ENCODE peak calls at places on chromosomes 11 and 22, in six cellular contexts. I is psoas muscle, N is heart left ventricle, M is upper lobe of left lung, V is heart right ventricle, H is fibroblast of the aortic adventitia. C is an unnamed sample.
A peak's percentile ranks its signal among the peaks of the same experiment; 100 is the strongest.

GRCh38 chr11:70080763-70081162 is 2.6 kb downstream of the ANO1 start:
- DNase-seq in I (no peak), M (no peak), V (no peak), N (no peak), H (no peak), C (no peak)

GRCh38 chr11:65225284-65226102 is 36.3 kb upstream of the POLA2 start:
- DNase-seq in I (peak; percentile 58), N (peak; percentile 67), V (peak; percentile 59), H (peak; percentile 68), M (peak; percentile 87), C (no peak)

GRCh38 chr11:61011950-61012830 is 40.7 kb downstream of the CD6 start:
- DNase-seq in N (no peak), M (peak; percentile 50), V (no peak), H (no peak), I (no peak), C (no peak)

GRCh38 chr11:58125469-58125868 is at the start of gene OR9I1:
- DNase-seq in I (no peak), M (no peak), H (no peak), V (no peak), N (no peak), C (no peak)

GRCh38 chr11:17766590-17766989 is 32.0 kb downstream of the KCNC1 start:
- DNase-seq in N (no peak), V (no peak), I (no peak), M (no peak), H (no peak), C (no peak)

GRCh38 chr11:2071748-2072385 is 67.3 kb downstream of the IGF2 start:
- DNase-seq in N (no peak), M (no peak), H (no peak), I (no peak), V (no peak), C (no peak)

GRCh38 chr11:96389604-96390402 is at the start of the genes CCDC82 and JRKL:
- DNase-seq in M (peak; percentile 100), N (peak; percentile 96), V (peak; percentile 97), I (peak; percentile 96), H (peak; percentile 88), C (peak; percentile 88)

GRCh38 chr11:23903044-23903704 is 593.7 kb upstream of the LUZP2 start:
- DNase-seq in M (no peak), I (no peak), N (no peak), H (peak; percentile 85), V (no peak), C (no peak)

GRCh38 chr11:125091247-125091876 is 20.1 kb downstream of the TMEM218 start:
- DNase-seq in H (peak; percentile 86), I (no peak), V (peak; percentile 42), M (no peak), N (no peak), C (no peak)

GRCh38 chr11:115276799-115277198 is 227.4 kb downstream of the CADM1 start:
- DNase-seq in V (no peak), H (no peak), I (no peak), M (no peak), N (no peak), C (no peak)

GRCh38 chr11:68457898-68458249 is 2.7 kb upstream of the PPP6R3 start:
- DNase-seq in H (no peak), N (no peak), I (no peak), V (no peak), M (no peak), C (no peak)

GRCh38 chr11:68450711-68451110 is 9.8 kb upstream of the PPP6R3 start:
- DNase-seq in N (no peak), V (no peak), I (no peak), M (no peak), H (no peak), C (no peak)

GRCh38 chr11:68457214-68457897 is 3.2 kb upstream of the PPP6R3 start:
- DNase-seq in V (no peak), M (no peak), N (no peak), H (no peak), I (no peak), C (no peak)

GRCh38 chr11:68455485-68455884 is 5.1 kb upstream of the PPP6R3 start:
- DNase-seq in H (no peak), I (no peak), V (no peak), N (no peak), M (no peak), C (no peak)

GRCh38 chr11:68454767-68455166 is 5.8 kb upstream of the PPP6R3 start:
- DNase-seq in I (no peak), H (no peak), V (no peak), M (no peak), N (no peak), C (no peak)
- TF ChIP-seq CTCF in I (no peak), H (no peak), V (no peak), M (no peak), N (no peak), C (no peak)

GRCh38 chr22:35434061-35434750 is 34.3 kb downstream of the MCM5 start:
- DNase-seq in I (no peak), H (no peak), N (no peak), M (no peak), V (no peak), C (no peak)

GRCh38 chr22:35435201-35435712 is 35.3 kb downstream of the MCM5 start:
- DNase-seq in H (no peak), I (no peak), N (no peak), M (no peak), V (no peak), C (no peak)

GRCh38 chr22:35432226-35432905 is 32.4 kb downstream of the MCM5 start:
- DNase-seq in V (no peak), H (no peak), M (no peak), N (no peak), I (no peak), C (no peak)

GRCh38 chr22:35430897-35431322 is 31.0 kb downstream of the MCM5 start:
- DNase-seq in V (peak; percentile 91), I (peak; percentile 88), H (peak; percentile 96), N (peak; percentile 87), M (peak; percentile 91), C (peak; percentile 88)

DNA sequence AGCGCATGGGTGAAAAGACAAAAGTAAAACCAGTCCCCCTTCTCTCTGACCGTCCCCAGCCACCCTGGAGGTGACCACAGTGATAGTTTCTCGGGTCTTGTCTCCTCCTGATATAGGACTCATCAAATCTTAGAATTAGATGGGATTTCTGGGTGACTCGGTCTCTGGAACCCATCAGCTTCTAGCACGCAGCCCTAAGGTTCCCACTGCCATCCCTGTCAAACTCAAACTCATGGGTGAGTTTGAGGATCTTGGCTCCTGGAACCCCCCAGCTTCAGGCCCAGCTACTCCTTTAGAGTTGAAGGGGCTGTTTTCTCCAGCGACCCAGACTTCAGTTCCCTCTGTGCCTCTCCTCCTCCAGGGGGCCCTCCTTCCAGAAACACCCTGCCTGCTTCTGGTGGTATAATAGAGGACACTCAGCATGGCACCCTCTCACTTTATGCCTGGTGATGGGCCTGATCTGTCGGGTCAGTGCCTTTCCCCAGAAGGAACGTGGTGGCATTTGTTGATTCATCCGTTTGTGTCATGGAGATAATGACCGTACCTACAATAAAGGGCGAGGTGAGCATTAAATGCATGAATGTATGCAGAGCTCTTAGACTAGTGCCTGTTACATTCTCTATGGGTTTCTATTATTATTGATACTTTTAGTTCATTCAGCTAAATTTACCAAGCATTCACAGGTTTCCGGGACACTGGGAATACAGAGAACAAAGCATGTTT is 31.7 kb downstream of the MCM5 start:
- DNase-seq in M (no peak), I (no peak), H (no peak), N (no peak), V (no peak), C (no peak)
- TF ChIP-seq CTCF in M (no peak), I (no peak), H (no peak), N (no peak), V (no peak), C (no peak)

GRCh38 chr22:19722175-19722914 is 994 bp upstream of the GP1BB start:
- DNase-seq in I (no peak), V (no peak), H (no peak), M (peak; percentile 84), N (no peak), C (no peak)

GRCh38 chr22:19723165-19723989 is at the start of gene GP1BB:
- DNase-seq in I (no peak), H (no peak), V (peak; percentile 64), M (peak; percentile 90), N (peak; percentile 74), C (no peak)

GRCh38 chr22:19724927-19725661 is 1.8 kb downstream of the GP1BB start:
- DNase-seq in H (no peak), I (no peak), V (no peak), M (peak; percentile 56), N (no peak), C (no peak)

GRCh38 chr22:19722915-19723164 is 499 bp upstream of the GP1BB start:
- DNase-seq in M (peak; percentile 61), I (no peak), N (no peak), H (no peak), V (no peak), C (no peak)

DNA sequence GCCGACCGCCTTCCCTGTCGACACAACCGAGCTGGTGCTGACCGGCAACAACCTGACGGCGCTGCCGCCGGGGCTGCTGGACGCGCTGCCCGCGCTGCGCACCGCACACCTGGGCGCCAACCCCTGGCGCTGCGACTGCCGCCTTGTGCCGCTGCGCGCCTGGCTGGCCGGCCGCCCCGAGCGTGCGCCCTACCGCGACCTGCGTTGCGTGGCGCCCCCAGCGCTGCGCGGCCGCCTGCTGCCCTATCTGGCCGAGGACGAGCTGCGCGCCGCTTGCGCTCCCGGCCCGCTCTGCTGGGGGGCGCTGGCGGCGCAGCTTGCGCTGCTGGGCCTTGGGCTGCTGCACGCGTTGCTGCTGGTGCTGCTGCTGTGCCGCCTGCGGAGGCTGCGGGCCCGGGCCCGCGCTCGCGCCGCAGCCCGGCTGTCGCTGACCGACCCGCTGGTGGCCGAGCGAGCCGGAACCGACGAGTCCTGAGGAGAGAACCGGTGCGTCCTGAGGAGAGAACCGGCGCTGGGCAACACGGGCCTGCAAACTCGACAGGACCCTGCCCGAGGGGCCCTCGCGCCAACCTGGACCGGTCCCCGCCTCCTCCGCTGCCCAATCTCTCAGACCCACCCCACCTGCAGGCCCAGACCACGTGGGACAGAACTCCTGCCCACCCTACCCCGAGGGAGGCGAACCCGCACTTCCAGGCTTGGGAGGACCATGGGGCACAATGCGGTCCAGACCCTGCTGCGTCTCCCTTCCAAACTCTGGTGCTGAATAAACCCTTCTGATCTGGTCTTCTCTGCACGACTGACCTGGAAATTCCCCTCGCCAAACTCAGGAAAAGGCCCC is 870 bp downstream of the GP1BB start:
- DNase-seq in I (no peak), M (peak; percentile 86), V (no peak), H (no peak), N (no peak), C (no peak)
- TF ChIP-seq CTCF in I (no peak), M (no peak), V (no peak), H (no peak), N (peak; percentile 21), C (no peak)

GRCh38 chr11:31340903-31341572 is 28.5 kb downstream of the DCDC1 start:
- DNase-seq in M (no peak), H (peak; percentile 46), V (no peak), N (no peak), I (no peak), C (no peak)
- TF ChIP-seq CTCF in M (peak; percentile 26), H (peak; percentile 70), V (no peak), N (peak; percentile 14), I (peak; percentile 16), C (no peak)

DNA sequence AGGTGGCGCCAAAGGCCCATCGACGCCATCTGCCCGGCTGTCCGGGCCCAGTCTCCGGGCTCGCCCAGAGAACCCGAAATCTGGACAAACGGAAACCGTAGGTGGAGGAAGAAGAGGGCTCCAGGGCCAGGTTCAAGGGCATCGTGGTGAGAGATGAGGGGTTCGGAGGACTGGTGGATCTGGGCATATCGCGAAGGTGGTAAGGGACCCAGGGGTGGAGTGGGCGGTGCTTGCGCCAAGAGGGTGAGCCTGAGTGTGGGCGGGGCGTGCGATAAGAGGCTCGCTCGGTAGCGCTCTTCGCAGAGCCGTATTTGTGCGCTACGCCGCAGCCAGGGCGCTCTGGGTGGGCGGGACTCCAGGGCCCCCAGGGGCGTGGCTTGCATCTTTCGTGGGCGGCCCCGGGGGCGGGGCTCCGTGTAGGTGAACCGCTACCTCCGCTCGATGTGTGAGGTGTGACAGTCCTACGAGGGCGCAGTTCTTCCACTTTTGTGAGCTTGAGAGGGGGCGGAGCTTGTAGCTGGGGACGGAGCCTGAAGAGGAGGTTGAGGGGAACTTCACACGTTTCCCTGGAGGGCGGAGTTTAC is 4.8 kb downstream of the CD248 start:
- DNase-seq in I (peak; percentile 90), M (peak; percentile 98), V (peak; percentile 93), N (peak; percentile 93), H (peak; percentile 93), C (peak; percentile 78)
- TF ChIP-seq CTCF in I (peak; percentile 90), M (peak; percentile 93), V (peak; percentile 2), N (peak; percentile 29), H (peak; percentile 93), C (peak; percentile 13)

C was measured in omental fat pad.